ENCODE peak calls at places on chromosome 5, in ten cellular contexts. K is coronary artery, X is A549, L is GM13976, U is cardiac fibroblast, W is GM23338, T is K562, E is lower lobe of right lung, N is B cell, Q is WTC11. H is an unnamed sample.

GRCh38 chr5:61280766-61281427 is 51.2 kb upstream of the ZSWIM6 start:
- DNase-seq in K (no peak), X (no peak), L (no peak), U (no peak), W (no peak), T (no peak), E (no peak), N (no peak), Q (no peak), H (no peak)

GRCh38 chr5:83470920-83471404 is 582 bp upstream of the VCAN start:
- DNase-seq in K (no peak), X (no peak), L (peak), U (peak), W (peak), T (no peak), E (no peak), N (no peak), Q (no peak), H (no peak)

GRCh38 chr5:32197032-32197431 is 22.9 kb upstream of the GOLPH3 start:
- DNase-seq in K (no peak), X (no peak), L (no peak), U (no peak), W (peak), T (no peak), E (no peak), N (no peak), Q (no peak), H (no peak)

GRCh38 chr5:78648359-78649219 is at the start of gene LHFPL2:
- DNase-seq in K (peak), X (peak), L (peak), U (peak), W (peak), T (peak), E (peak), N (peak), Q (peak), H (peak)

GRCh38 chr5:5289537-5289936 is 132.9 kb upstream of the ICE1 start:
- DNase-seq in K (no peak), X (no peak), L (no peak), U (no peak), W (no peak), T (no peak), E (no peak), N (no peak), Q (no peak), H (no peak)

GRCh38 chr5:108295588-108296368 is 86.1 kb downstream of the FBXL17 start:
- DNase-seq in K (no peak), X (no peak), L (no peak), U (peak), W (no peak), T (no peak), E (no peak), N (no peak), Q (no peak), H (no peak)

GRCh38 chr5:143041972-143042770 is 272.0 kb downstream of the ARHGAP26 start:
- DNase-seq in K (no peak), X (no peak), L (no peak), U (peak), W (no peak), T (no peak), E (no peak), N (no peak), Q (no peak), H (peak)

GRCh38 chr5:148810821-148811220 is 15.6 kb upstream of the ADRB2 start:
- DNase-seq in K (no peak), X (no peak), L (no peak), U (no peak), W (no peak), T (no peak), E (no peak), N (no peak), Q (no peak), H (no peak)

GRCh38 chr5:174376056-174376455 is 330.6 kb downstream of the NSG2 start:
- DNase-seq in K (no peak), X (no peak), L (no peak), U (no peak), W (peak), T (no peak), E (no peak), N (no peak), Q (no peak), H (no peak)

GRCh38 chr5:118520771-118521415 is 467.5 kb downstream of the DTWD2 start:
- DNase-seq in K (no peak), X (no peak), L (no peak), U (no peak), W (no peak), T (no peak), E (no peak), N (no peak), Q (no peak), H (no peak)

GRCh38 chr5:113166285-113166684 is 189.7 kb downstream of the DCP2 start:
- DNase-seq in K (no peak), X (no peak), L (no peak), U (peak), W (no peak), T (no peak), E (no peak), N (no peak), Q (no peak), H (peak)

GRCh38 chr5:139912158-139912557 is 116.5 kb downstream of the PSD2 start:
- DNase-seq in K (no peak), X (no peak), L (no peak), U (no peak), W (no peak), T (no peak), E (no peak), N (no peak), Q (no peak), H (no peak)

GRCh38 chr5:139638090-139638735 is 9.9 kb upstream of the CXXC5 start:
- DNase-seq in K (peak), X (no peak), L (peak), U (peak), W (peak), T (peak), E (peak), N (peak), Q (peak), H (no peak)

GRCh38 chr5:68315679-68316271 is 100.2 kb downstream of the PIK3R1 start:
- DNase-seq in K (no peak), X (no peak), L (peak), U (no peak), W (no peak), T (no peak), E (no peak), N (no peak), Q (peak), H (no peak)

GRCh38 chr5:72452515-72453259 is 54.5 kb downstream of the ZNF366 start:
- DNase-seq in K (peak), X (peak), L (no peak), U (peak), W (no peak), T (no peak), E (no peak), N (no peak), Q (no peak), H (peak)

GRCh38 chr5:176748967-176749935 is 61.1 kb upstream of the UNC5A start:
- DNase-seq in K (peak), X (no peak), L (peak), U (no peak), W (no peak), T (no peak), E (no peak), N (no peak), Q (no peak), H (no peak)

GRCh38 chr5:1660511-1660910 is 136.8 kb upstream of the LPCAT1 start:
- DNase-seq in K (no peak), X (no peak), L (no peak), U (no peak), W (no peak), T (no peak), E (no peak), N (peak), Q (no peak), H (no peak)

GRCh38 chr5:178118345-178118744 is 5.0 kb downstream of the N4BP3 start:
- DNase-seq in K (no peak), X (no peak), L (no peak), U (no peak), W (no peak), T (no peak), E (no peak), N (peak), Q (no peak), H (no peak)

GRCh38 chr5:18792145-18792544 is 1157.9 kb downstream of the TAF11L14 start:
- DNase-seq in K (no peak), X (peak), L (no peak), U (no peak), W (no peak), T (peak), E (no peak), N (no peak), Q (no peak), H (no peak)

GRCh38 chr5:178360231-178360925 is 127.8 kb upstream of the PHYKPL start:
- DNase-seq in K (no peak), X (no peak), L (no peak), U (no peak), W (no peak), T (no peak), E (peak), N (no peak), Q (no peak), H (no peak)

GRCh38 chr5:138353550-138353893 is 1.0 kb downstream of the KDM3B start:
- DNase-seq in K (no peak), X (no peak), L (no peak), U (no peak), W (no peak), T (no peak), E (no peak), N (no peak), Q (no peak), H (no peak)

GRCh38 chr5:136133416-136134383 is 1.1 kb downstream of the SMAD5 start:
- DNase-seq in K (no peak), X (peak), L (peak), U (peak), W (peak), T (peak), E (peak), N (peak), Q (peak), H (peak)

GRCh38 chr5:178644826-178645545 is 18.1 kb upstream of the CLK4 start:
- DNase-seq in K (no peak), X (no peak), L (no peak), U (peak), W (no peak), T (no peak), E (no peak), N (no peak), Q (no peak), H (peak)

GRCh38 chr5:68778467-68778866 is 315.3 kb upstream of the SLC30A5 start:
- DNase-seq in K (no peak), X (no peak), L (no peak), U (no peak), W (no peak), T (no peak), E (no peak), N (no peak), Q (no peak), H (no peak)

GRCh38 chr5:10832987-10833386 is 72.0 kb upstream of the DAP start:
- DNase-seq in K (no peak), X (no peak), L (no peak), U (no peak), W (no peak), T (no peak), E (no peak), N (no peak), Q (no peak), H (no peak)

GRCh38 chr5:127746756-127747155 is 43.6 kb downstream of the CCDC192 start:
- DNase-seq in K (no peak), X (peak), L (peak), U (peak), W (no peak), T (peak), E (no peak), N (no peak), Q (no peak), H (no peak)

GRCh38 chr5:475704-476101 is 32.7 kb downstream of the EXOC3 start:
- DNase-seq in K (no peak), X (no peak), L (no peak), U (no peak), W (no peak), T (no peak), E (peak), N (no peak), Q (no peak), H (no peak)

GRCh38 chr5:114838937-114839336 is 330.8 kb downstream of the TRIM36 start:
- DNase-seq in K (no peak), X (no peak), L (no peak), U (no peak), W (no peak), T (no peak), E (no peak), N (no peak), Q (no peak), H (no peak)
- TF ChIP-seq CTCF in K (no peak), X (no peak), L (no peak), U (no peak), W (no peak), T (no peak), E (no peak), N (no peak), Q (no peak), H (no peak)

GRCh38 chr5:158759276-158759675 is 340.4 kb downstream of the EBF1 start:
- DNase-seq in K (no peak), X (no peak), L (no peak), U (no peak), W (no peak), T (no peak), E (no peak), N (no peak), Q (no peak), H (peak)

GRCh38 chr5:158755971-158756370 is 343.7 kb downstream of the EBF1 start:
- DNase-seq in K (no peak), X (no peak), L (no peak), U (no peak), W (no peak), T (no peak), E (no peak), N (no peak), Q (no peak), H (peak)

GRCh38 chr5:158755221-158755620 is 344.5 kb downstream of the EBF1 start:
- DNase-seq in K (no peak), X (no peak), L (no peak), U (no peak), W (no peak), T (no peak), E (no peak), N (no peak), Q (no peak), H (no peak)

GRCh38 chr5:158758666-158759065 is 341.1 kb downstream of the EBF1 start:
- DNase-seq in K (no peak), X (peak), L (no peak), U (peak), W (no peak), T (no peak), E (no peak), N (no peak), Q (no peak), H (peak)

GRCh38 chr5:158756873-158757272 is 342.8 kb downstream of the EBF1 start:
- DNase-seq in K (no peak), X (no peak), L (no peak), U (no peak), W (peak), T (no peak), E (no peak), N (no peak), Q (no peak), H (no peak)
- TF ChIP-seq CTCF in K (no peak), X (no peak), L (no peak), U (no peak), W (peak), T (no peak), E (peak), N (peak), Q (no peak), H (peak)

GRCh38 chr5:35954175-35954574 is 15.8 kb upstream of the CAPSL start:
- DNase-seq in K (no peak), X (no peak), L (no peak), U (no peak), W (peak), T (no peak), E (no peak), N (no peak), Q (peak), H (no peak)
- TF ChIP-seq CTCF in K (no peak), X (no peak), L (no peak), U (no peak), W (peak), T (no peak), E (no peak), N (no peak), Q (no peak), H (no peak)

GRCh38 chr5:55994998-55995914 is 493 bp upstream of the IL6ST start:
- DNase-seq in K (peak), X (peak), L (peak), U (peak), W (peak), T (peak), E (peak), N (peak), Q (peak), H (peak)
- TF ChIP-seq CTCF in K (no peak), X (no peak), L (no peak), U (no peak), W (peak), T (peak), E (peak), N (no peak), Q (no peak), H (no peak)

DNA sequence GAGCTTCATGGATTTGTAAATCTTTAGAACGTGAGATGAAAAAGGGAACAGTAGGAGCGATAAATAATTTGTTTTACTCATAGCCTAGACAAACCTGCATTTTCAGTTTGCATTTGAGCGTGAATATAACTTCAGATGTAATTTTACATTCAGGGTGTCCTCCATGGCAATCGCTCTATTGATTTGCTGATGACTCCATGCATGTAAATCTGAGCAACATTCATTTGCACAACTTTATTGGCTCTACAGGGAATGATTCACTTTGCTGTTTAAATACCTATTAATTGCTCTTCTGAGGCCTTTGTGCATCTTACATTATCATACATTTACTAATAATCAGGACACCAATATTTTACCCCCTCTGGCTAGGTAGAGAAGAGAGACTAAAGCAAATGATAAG is 122.2 kb downstream of the EGFLAM start:
- DNase-seq in K (no peak), X (no peak), L (no peak), U (no peak), W (no peak), T (no peak), E (no peak), N (no peak), Q (no peak), H (no peak)
- TF ChIP-seq CTCF in K (no peak), X (no peak), L (no peak), U (no peak), W (no peak), T (no peak), E (no peak), N (no peak), Q (no peak), H (no peak)

GRCh38 chr5:54672867-54673266 is 155.3 kb downstream of the SNX18 start:
- DNase-seq in K (no peak), X (no peak), L (no peak), U (no peak), W (no peak), T (no peak), E (no peak), N (no peak), Q (no peak), H (no peak)

GRCh38 chr5:54671111-54671531 is 153.6 kb downstream of the SNX18 start:
- DNase-seq in K (no peak), X (no peak), L (no peak), U (peak), W (no peak), T (no peak), E (no peak), N (no peak), Q (no peak), H (no peak)

GRCh38 chr5:54676964-54677363 is 159.4 kb downstream of the SNX18 start:
- DNase-seq in K (no peak), X (no peak), L (no peak), U (no peak), W (no peak), T (no peak), E (no peak), N (no peak), Q (no peak), H (no peak)

GRCh38 chr5:54676466-54676865 is 158.9 kb downstream of the SNX18 start:
- DNase-seq in K (no peak), X (no peak), L (no peak), U (peak), W (no peak), T (no peak), E (no peak), N (no peak), Q (no peak), H (no peak)

GRCh38 chr5:54673523-54674225 is 156.1 kb downstream of the SNX18 start:
- DNase-seq in K (no peak), X (no peak), L (no peak), U (peak), W (no peak), T (no peak), E (peak), N (peak), Q (no peak), H (peak)
- TF ChIP-seq CTCF in K (no peak), X (no peak), L (no peak), U (no peak), W (no peak), T (no peak), E (no peak), N (no peak), Q (no peak), H (no peak)

DNA sequence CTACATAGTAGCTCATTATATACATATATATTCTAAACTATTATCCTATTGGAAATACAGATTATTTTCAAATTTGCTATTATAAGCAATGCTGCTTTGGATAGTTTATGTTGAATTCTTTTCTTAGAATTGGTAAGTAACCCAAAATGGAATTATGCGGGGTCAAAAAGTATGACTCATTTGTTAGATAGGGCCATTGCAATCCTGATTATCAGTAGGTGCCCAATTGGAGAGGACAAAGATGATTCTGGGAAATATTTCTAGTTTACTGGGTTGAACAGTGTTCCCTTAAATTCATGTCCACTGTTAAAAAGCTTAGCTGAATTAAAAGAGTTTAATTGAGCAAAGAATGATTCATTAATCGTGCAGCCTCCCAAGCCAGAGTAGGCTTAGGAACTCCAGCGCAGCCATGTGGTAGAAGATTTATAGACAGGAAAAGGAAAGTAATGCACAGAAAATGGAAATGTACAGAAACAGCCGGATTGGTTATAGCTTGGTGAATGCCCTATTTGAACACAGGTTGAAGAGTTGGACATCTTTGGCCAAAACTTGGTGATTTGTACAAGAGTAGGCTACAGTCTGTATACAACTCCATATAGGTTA is 81.8 kb downstream of the GDNF start:
- DNase-seq in K (no peak), X (no peak), L (no peak), U (no peak), W (no peak), T (no peak), E (no peak), N (no peak), Q (no peak), H (no peak)
- TF ChIP-seq CTCF in K (no peak), X (no peak), L (no peak), U (peak), W (peak), T (peak), E (no peak), N (no peak), Q (no peak), H (peak)

H was measured in brain microvascular endothelial cell.